ENCODE peak calls at places on chromosome 12, in eight cellular contexts. Z is GM23338, E is GM12891, J is breast epithelium, M is transverse colon, S is spleen, L is H1, V is stomach. W is an unnamed sample.

GRCh38 chr12:122102331-122102730 is 23.8 kb downstream of the MLXIP start:
- DNase-seq in Z (no peak), E (no peak), J (no peak), M (no peak), S (no peak), L (no peak), V (no peak), W (no peak)

GRCh38 chr12:50055831-50056628 is 1.4 kb upstream of the ASIC1 start:
- DNase-seq in Z (peak; percentile 84), E (peak; percentile 79), J (peak; percentile 26), M (peak; percentile 44), S (no peak), L (no peak), V (peak; percentile 46), W (no peak)

GRCh38 chr12:106769078-106769477 is 5.4 kb upstream of the RIC8B start:
- DNase-seq in Z (peak; percentile 89), E (no peak), J (no peak), M (no peak), S (no peak), L (peak; percentile 29), V (no peak), W (no peak)

GRCh38 chr12:108477055-108477880 is 37.8 kb upstream of the FICD start:
- DNase-seq in Z (no peak), E (no peak), J (no peak), M (no peak), S (no peak), L (no peak), V (no peak), W (no peak)

GRCh38 chr12:80291108-80291754 is 152.8 kb upstream of the PTPRQ start:
- DNase-seq in Z (no peak), E (no peak), J (no peak), M (no peak), S (no peak), L (no peak), V (no peak), W (no peak)

GRCh38 chr12:49979061-49979586 is 6.4 kb downstream of the AQP6 start:
- DNase-seq in Z (no peak), E (no peak), J (no peak), M (no peak), S (no peak), L (no peak), V (no peak), W (no peak)

GRCh38 chr12:129325566-129325965 is 472.3 kb downstream of the GLT1D1 start:
- DNase-seq in Z (no peak), E (no peak), J (no peak), M (no peak), S (no peak), L (no peak), V (no peak), W (no peak)

GRCh38 chr12:96329545-96329944 is 70.7 kb downstream of the CDK17 start:
- DNase-seq in Z (no peak), E (no peak), J (no peak), M (no peak), S (no peak), L (no peak), V (no peak), W (no peak)

GRCh38 chr12:29516431-29516875 is 19.0 kb upstream of the OVCH1 start:
- DNase-seq in Z (no peak), E (no peak), J (no peak), M (no peak), S (no peak), L (no peak), V (no peak), W (no peak)

GRCh38 chr12:92914170-92914569 is 14.9 kb downstream of the EEA1 start:
- DNase-seq in Z (no peak), E (no peak), J (no peak), M (no peak), S (no peak), L (no peak), V (no peak), W (no peak)

GRCh38 chr12:14396071-14396470 is 30.6 kb downstream of the ATF7IP start:
- DNase-seq in Z (no peak), E (no peak), J (no peak), M (no peak), S (no peak), L (no peak), V (no peak), W (no peak)

DNA sequence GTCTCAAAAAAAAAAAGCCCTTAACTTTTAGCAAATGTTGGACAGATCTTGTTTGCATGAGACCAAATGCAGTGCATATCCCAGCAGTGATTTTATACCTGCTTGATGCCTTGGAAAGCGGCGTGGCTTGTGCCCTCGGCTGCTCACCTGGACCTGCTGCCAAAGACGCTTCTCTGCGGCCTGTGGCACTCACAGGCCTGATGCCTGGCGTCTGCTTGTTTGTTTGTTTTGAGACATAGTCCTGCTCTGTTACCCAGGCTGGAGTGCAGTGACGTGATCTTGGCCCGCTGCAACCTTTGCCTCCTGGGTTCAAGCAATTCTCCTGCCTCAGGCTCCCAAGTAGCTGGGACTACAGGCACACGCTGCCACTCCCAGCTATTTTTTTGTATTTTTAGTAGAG is 5.2 kb downstream of the PGAM5 start:
- DNase-seq in Z (no peak), E (no peak), J (no peak), M (no peak), S (no peak), L (no peak), V (no peak), W (no peak)
- TF ChIP-seq POLR2AphosphoS5 in Z (no peak), E (no peak), J (no peak), M (no peak), S (no peak), L (no peak), V (no peak), W (no peak)

GRCh38 chr12:40999212-40999611 is 188.9 kb upstream of the PDZRN4 start:
- DNase-seq in Z (no peak), E (no peak), J (no peak), M (no peak), S (no peak), L (no peak), V (no peak), W (no peak)
- TF ChIP-seq POLR2AphosphoS5 in Z (no peak), E (no peak), J (no peak), M (no peak), S (no peak), L (no peak), V (no peak), W (no peak)

GRCh38 chr12:94308612-94309011 is 151.1 kb downstream of the CEP83 start:
- DNase-seq in Z (no peak), E (no peak), J (no peak), M (no peak), S (no peak), L (no peak), V (no peak), W (no peak)

GRCh38 chr12:94304566-94305061 is 155.1 kb downstream of the CEP83 start:
- DNase-seq in Z (peak; percentile 88), E (no peak), J (no peak), M (no peak), S (no peak), L (peak; percentile 79), V (no peak), W (no peak)

GRCh38 chr12:94304012-94304411 is 155.6 kb downstream of the PLXNC1 start:
- DNase-seq in Z (no peak), E (no peak), J (no peak), M (no peak), S (no peak), L (no peak), V (no peak), W (no peak)

GRCh38 chr12:94309348-94309747 is 150.3 kb downstream of the CEP83 start:
- DNase-seq in Z (no peak), E (no peak), J (no peak), M (no peak), S (no peak), L (no peak), V (no peak), W (no peak)

DNA sequence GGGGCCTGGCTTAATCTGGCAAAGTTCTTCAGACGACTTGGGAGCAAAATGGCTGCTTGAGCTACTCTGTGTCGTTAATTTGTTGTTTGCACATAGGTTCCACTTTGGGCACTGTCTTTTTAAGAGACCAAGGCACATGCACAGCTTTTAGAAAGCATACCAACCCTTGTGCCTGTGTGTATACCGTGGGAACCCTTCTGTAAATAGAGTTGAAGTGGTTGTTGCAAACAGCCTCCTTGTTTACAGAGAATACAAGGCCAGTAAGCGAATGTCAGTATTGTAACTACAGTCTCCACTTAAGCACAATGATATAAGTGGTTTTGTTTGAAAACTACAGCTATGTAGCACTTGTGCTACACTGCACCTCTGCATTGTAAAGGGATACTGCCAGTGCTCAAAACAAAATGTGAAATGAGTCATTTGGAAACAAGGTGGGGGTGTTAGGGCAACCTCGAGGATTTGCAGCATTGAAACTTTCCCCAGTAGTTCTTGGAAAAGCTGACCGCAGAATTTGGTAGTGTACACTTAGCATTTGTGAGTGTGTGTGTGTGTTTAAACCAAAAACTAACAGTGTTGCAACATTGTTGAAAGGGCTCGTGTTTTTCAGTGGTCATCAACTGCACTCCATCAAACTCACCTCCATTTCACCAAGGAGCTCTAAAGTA is 154.2 kb downstream of the CEP83 start:
- DNase-seq in Z (peak; percentile 33), E (no peak), J (no peak), M (no peak), S (no peak), L (no peak), V (no peak), W (no peak)
- TF ChIP-seq POLR2AphosphoS5 in Z (no peak), E (no peak), J (no peak), M (peak; percentile 10), S (no peak), L (no peak), V (no peak), W (no peak)

DNA sequence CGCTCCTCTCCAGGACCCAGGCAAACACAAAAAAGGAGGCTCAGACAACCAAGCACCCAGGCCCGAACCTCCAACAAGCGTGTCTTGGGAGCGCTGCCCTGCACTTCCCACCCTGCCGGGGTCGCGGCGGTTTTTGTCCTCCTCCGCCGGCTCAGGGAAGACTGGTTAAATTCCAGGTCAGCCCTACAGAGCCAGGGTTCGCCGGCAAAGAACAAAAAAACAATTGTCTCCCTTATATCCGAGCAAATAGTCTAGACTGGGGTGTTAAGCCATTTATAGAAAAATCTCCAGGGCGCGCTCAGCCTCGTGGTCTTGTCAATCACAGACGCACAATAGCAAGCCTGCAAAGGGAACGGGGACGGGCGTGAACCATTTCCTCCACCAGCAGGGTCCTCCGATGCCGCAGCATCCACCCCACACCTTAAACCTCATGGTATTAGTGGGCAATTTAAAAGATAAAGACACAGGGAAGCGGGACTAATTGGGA is 46.9 kb downstream of the BCAT1 start:
- DNase-seq in Z (peak; percentile 81), E (no peak), J (no peak), M (no peak), S (no peak), L (no peak), V (no peak), W (no peak)
- TF ChIP-seq POLR2AphosphoS5 in Z (no peak), E (no peak), J (no peak), M (no peak), S (no peak), L (peak; percentile 12), V (no peak), W (no peak)

GRCh38 chr12:32115404-32116104 is 8.9 kb downstream of the BICD1 start:
- DNase-seq in Z (no peak), E (no peak), J (peak; percentile 89), M (peak; percentile 63), S (no peak), L (no peak), V (peak; percentile 63), W (no peak)
- TF ChIP-seq POLR2AphosphoS5 in Z (no peak), E (no peak), J (peak; percentile 71), M (peak; percentile 46), S (no peak), L (no peak), V (peak; percentile 30), W (no peak)

W was measured in SK-N-MC.